ENCODE peak calls at places on chromosomes 13 and 19, in nine cellular contexts. V is left ventricle myocardium inferior; Y is upper lobe of left lung; U is HCT116; Q is CD8-positive, alpha-beta memory T cell; X is heart right ventricle; M is heart left ventricle; E is left lung; S is GM12878. W is an unnamed sample.
A peak's percentile ranks its signal among the peaks of the same experiment; 100 is the strongest.

GRCh38 chr13:99256709-99257108 is 1.5 kb downstream of the GPR18 start:
- DNase-seq in V (no peak), X (no peak), S (no peak), M (no peak), E (no peak), Y (no peak), Q (no peak), U (no peak), W (no peak)

GRCh38 chr13:39616087-39616694 is 13.2 kb upstream of the LHFPL6 start:
- DNase-seq in S (no peak), M (no peak), E (no peak), Y (no peak), U (peak; percentile 44), Q (peak; percentile 27), V (no peak), X (peak; percentile 70), W (peak; percentile 59)

GRCh38 chr19:49987159-49987698 is 26.3 kb upstream of the SIGLEC11 start:
- DNase-seq in Q (peak; percentile 78), E (peak; percentile 91), X (peak; percentile 90), S (peak; percentile 54), M (peak; percentile 88), V (peak; percentile 83), U (peak; percentile 88), Y (no peak), W (peak; percentile 92)

GRCh38 chr19:31449379-31449778 is 100.1 kb upstream of the TSHZ3 start:
- DNase-seq in E (no peak), Y (no peak), X (no peak), U (no peak), M (no peak), Q (no peak), V (no peak), S (no peak), W (no peak)

GRCh38 chr19:2332341-2333026 is 4.0 kb downstream of the SPPL2B start:
- DNase-seq in E (no peak), V (peak; percentile 38), X (no peak), M (no peak), S (peak; percentile 56), Y (no peak), Q (peak; percentile 88), U (no peak), W (no peak)

GRCh38 chr19:36128392-36128736 is 11.5 kb upstream of the CAPNS1 start:
- DNase-seq in V (peak; percentile 39), S (no peak), X (no peak), U (no peak), Y (no peak), Q (no peak), M (no peak), E (no peak), W (peak; percentile 62)

GRCh38 chr19:11736696-11737095 is 2.0 kb downstream of the ZNF823 start:
- DNase-seq in S (peak; percentile 40), E (peak; percentile 38), U (no peak), V (peak; percentile 26), X (peak; percentile 39), M (peak; percentile 54), Q (no peak), Y (no peak), W (peak; percentile 3)

GRCh38 chr13:87172166-87172825 is 498.9 kb upstream of the SLITRK5 start:
- DNase-seq in Y (no peak), S (no peak), E (no peak), X (no peak), Q (no peak), M (no peak), U (no peak), V (no peak), W (no peak)

GRCh38 chr19:5718032-5718578 is 1.8 kb downstream of the LONP1 start:
- DNase-seq in V (no peak), U (no peak), Y (no peak), E (no peak), X (no peak), M (no peak), Q (no peak), S (no peak), W (no peak)

GRCh38 chr19:55407625-55408319 is at the start of gene UBE2S:
- DNase-seq in M (peak; percentile 99), X (peak; percentile 99), Q (peak; percentile 98), E (peak; percentile 99), U (peak; percentile 98), V (peak; percentile 99), Y (peak; percentile 98), S (peak; percentile 97), W (peak; percentile 99)

GRCh38 chr19:55406869-55407624 is 541 bp downstream of the UBE2S start:
- DNase-seq in Q (no peak), U (no peak), V (peak; percentile 34), E (peak; percentile 47), M (no peak), S (no peak), X (no peak), Y (no peak), W (no peak)

GRCh38 chr19:55406091-55406868 is 1.3 kb downstream of the UBE2S start:
- DNase-seq in V (no peak), U (no peak), Q (no peak), Y (no peak), M (no peak), E (no peak), S (no peak), X (no peak), W (no peak)

GRCh38 chr19:55410168-55410567 is 2.6 kb upstream of the UBE2S start:
- DNase-seq in Y (no peak), E (no peak), S (no peak), V (no peak), U (no peak), X (no peak), M (no peak), Q (no peak), W (no peak)

GRCh38 chr19:55408320-55408836 is 790 bp upstream of the UBE2S start:
- DNase-seq in E (no peak), X (no peak), Q (no peak), V (no peak), Y (no peak), U (no peak), M (no peak), S (no peak), W (no peak)
- H3K4me3 ChIP-seq in E (peak overlapping the region; percentile 84), X (peak overlapping the region; percentile 89), Q (peak overlapping the region; percentile 79), V (peak overlapping the region; percentile 98), Y (peak overlapping the region; percentile 92), U (peak overlapping the region; percentile 45), M (peak overlapping the region; percentile 83), S (peak overlapping the region; percentile 68), W (peak overlapping the region; percentile 42)

GRCh38 chr13:85990397-85990796 is 191.2 kb upstream of the SLITRK6 start:
- DNase-seq in Q (no peak), E (no peak), M (no peak), V (no peak), S (no peak), Y (no peak), X (no peak), U (no peak), W (no peak)
- H3K4me1 ChIP-seq in Q (no peaks in the 10 kb centered on the region), E (no peaks in the 10 kb centered on the region), M (no peaks in the 10 kb centered on the region), V (no peaks in the 10 kb centered on the region), S (no peaks in the 10 kb centered on the region), Y (no peaks in the 10 kb centered on the region), X (no peaks in the 10 kb centered on the region), U (no peaks in the 10 kb centered on the region), W (no peaks in the 10 kb centered on the region)

DNA sequence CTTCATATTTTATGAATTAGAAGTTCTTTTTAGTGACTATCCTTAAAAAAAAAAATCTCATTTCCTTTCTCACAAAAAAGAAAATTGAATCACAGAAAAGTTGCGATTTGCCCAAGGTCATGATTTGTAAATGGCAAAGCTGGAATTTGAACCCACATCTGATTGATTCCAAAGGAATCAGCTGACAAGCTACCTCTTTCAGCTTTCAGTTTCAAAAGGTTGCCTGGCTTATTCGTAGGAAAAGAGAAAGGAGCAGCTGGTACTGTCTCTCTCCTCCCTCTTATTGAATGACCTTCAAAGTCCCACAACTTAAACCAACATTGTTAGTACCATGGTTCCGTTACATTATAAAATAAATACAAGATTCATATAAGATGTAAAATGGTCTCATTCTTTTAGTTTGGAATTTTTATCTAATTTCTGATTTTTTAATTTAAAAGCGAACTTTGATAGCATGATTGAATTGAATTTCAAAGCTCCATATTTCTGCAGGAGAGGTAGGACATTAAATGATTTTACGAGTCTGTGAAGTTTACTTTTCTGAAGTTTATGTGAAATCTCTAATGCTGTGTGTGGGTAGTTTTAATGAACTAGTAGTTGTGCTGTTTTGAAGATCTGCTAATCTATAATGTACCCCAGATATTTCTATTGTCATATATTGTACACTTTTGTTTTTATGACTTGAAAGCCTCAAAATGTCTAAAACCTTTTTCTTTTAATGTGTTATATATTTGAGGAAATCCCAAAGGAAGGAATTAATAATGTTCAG is 18.5 kb upstream of the KCTD4 start:
- DNase-seq in E (no peak), X (no peak), Q (no peak), M (no peak), Y (no peak), U (no peak), V (no peak), S (no peak), W (no peak)
- H3K4me3 ChIP-seq in E (no peak overlapping the region), X (no peak overlapping the region), Q (no peak overlapping the region), M (no peak overlapping the region), Y (no peak overlapping the region), U (peak overlapping the region; percentile 24), V (no peak overlapping the region), S (no peak overlapping the region), W (no peak overlapping the region)

GRCh38 chr19:18488403-18488723 is 33.5 kb downstream of the ELL start:
- DNase-seq in M (no peak), Q (no peak), U (no peak), S (no peak), Y (no peak), E (no peak), V (no peak), X (no peak), W (no peak)

GRCh38 chr19:18490719-18491118 is 31.2 kb downstream of the ELL start:
- DNase-seq in U (no peak), X (no peak), E (no peak), Y (no peak), M (no peak), S (no peak), V (no peak), Q (no peak), W (no peak)

GRCh38 chr19:18487576-18488402 is 34.1 kb downstream of the ELL start:
- DNase-seq in E (no peak), S (no peak), Y (no peak), V (no peak), Q (no peak), M (no peak), X (no peak), U (no peak), W (no peak)

GRCh38 chr19:18489627-18490184 is 32.2 kb downstream of the ELL start:
- DNase-seq in E (no peak), V (no peak), Y (no peak), Q (no peak), X (no peak), U (no peak), M (no peak), S (no peak), W (no peak)

DNA sequence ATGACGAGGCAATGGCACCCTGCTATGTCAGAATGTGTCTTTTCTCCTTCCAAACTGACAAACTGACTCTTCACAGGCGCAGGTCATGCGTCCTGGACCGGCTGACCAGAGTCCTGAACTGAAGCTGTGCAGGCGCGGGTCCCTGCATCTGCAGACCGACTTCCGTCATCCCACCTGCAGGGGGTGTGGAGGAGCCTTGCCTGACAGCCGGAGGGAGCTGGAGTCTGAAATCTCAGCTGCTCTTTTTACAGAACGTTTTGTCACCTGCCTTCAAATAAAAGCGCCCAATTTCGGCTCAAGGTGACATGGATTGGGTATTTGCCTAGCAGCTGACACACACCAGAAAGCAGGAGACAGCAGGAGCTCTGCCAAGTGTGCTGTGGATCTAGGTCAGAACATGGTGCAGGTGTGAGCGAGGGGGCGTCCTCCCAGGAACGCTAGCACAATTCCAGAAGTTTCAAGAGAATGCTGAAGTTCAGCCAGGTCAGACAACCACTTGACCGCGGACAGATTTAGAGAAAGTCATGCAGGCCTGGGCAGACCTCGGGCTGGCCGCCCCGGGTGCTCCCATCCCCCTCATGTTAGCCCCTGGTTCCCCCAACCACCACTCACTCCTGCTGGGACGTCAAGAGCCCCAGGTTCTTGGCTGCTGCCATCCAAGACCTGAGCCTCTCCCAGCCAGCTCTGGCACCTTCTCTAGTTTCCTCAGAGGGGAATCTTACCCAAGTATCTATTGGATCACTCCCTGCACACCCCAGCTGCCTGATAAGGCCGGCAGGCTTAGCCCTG is 32.8 kb downstream of the ELL start:
- DNase-seq in X (no peak), Q (no peak), S (no peak), V (no peak), E (no peak), M (no peak), Y (no peak), U (no peak), W (peak; percentile 68)
- H3K4me1 ChIP-seq in X (peaks cover 31% of the 10 kb centered on the region), Q (peaks cover 64% of the 10 kb centered on the region), S (no peaks in the 10 kb centered on the region), V (peaks cover 85% of the 10 kb centered on the region), E (peaks cover 80% of the 10 kb centered on the region), M (peaks cover 40% of the 10 kb centered on the region), Y (peaks cover 74% of the 10 kb centered on the region), U (peaks cover 23% of the 10 kb centered on the region), W (no peaks in the 10 kb centered on the region)

W was measured in Caco-2.